ENCODE peak calls at places on chromosomes 5 and 9, in four cellular contexts. V is foreskin keratinocyte, A is lung, D is pancreas. S is an unnamed sample.

GRCh38 chr9:137956688-137957385 is 79.3 kb downstream of the CACNA1B start:
- DNase-seq in A (no peak), V (no peak), D (no peak), S (peak)

GRCh38 chr5:1211701-1212100 is 10.3 kb downstream of the SLC6A19 start:
- DNase-seq in D (no peak), A (no peak), V (no peak), S (no peak)

GRCh38 chr5:122874179-122874875 is 28.9 kb downstream of the SNX24 start:
- DNase-seq in V (no peak), A (no peak), D (no peak), S (no peak)

GRCh38 chr5:127519527-127519926 is 2.1 kb downstream of the PRRC1 start:
- DNase-seq in D (no peak), V (no peak), A (no peak), S (no peak)

GRCh38 chr9:81748091-81748490 is 58.7 kb upstream of the TLE1 start:
- DNase-seq in D (no peak), V (no peak), A (no peak), S (no peak)

GRCh38 chr5:5969942-5970483 is 408.3 kb downstream of the MED10 start:
- DNase-seq in V (no peak), D (no peak), A (no peak), S (no peak)

GRCh38 chr5:119271758-119272730 is 83.8 kb upstream of the TNFAIP8 start:
- DNase-seq in D (no peak), V (no peak), A (no peak), S (no peak)

GRCh38 chr9:124342946-124343485 is 72.2 kb downstream of the PSMB7 start:
- DNase-seq in D (no peak), A (peak), V (peak), S (no peak)

GRCh38 chr9:33211695-33212393 is 28.1 kb upstream of the SPINK4 start:
- DNase-seq in V (peak), A (no peak), D (no peak), S (peak)

GRCh38 chr9:111362526-111362925 is 32.5 kb upstream of the OR2K2 start:
- DNase-seq in D (no peak), A (no peak), V (no peak), S (no peak)

GRCh38 chr9:83307051-83307724 is 231.0 kb downstream of the FRMD3 start:
- DNase-seq in A (no peak), D (no peak), V (no peak), S (no peak)